ENCODE peak calls at places on chromosomes 12 and 14, in four cellular contexts. U is K562, N is A549, W is H1. A is an unnamed sample.

GRCh38 chr12:67748761-67749075 is 100.2 kb downstream of the DYRK2 start:
- DNase-seq in U (no peak), N (peak; percentile 33), W (no peak), A (no peak)

GRCh38 chr12:10701226-10701681 is 21.9 kb downstream of the YBX3 start:
- DNase-seq in U (no peak), N (no peak), W (no peak), A (no peak)

GRCh38 chr12:25827747-25828146 is 130.7 kb upstream of the RASSF8 start:
- DNase-seq in U (no peak), N (no peak), W (no peak), A (no peak)

GRCh38 chr14:96102071-96102856 is 63.1 kb downstream of the C14orf132 start:
- DNase-seq in U (no peak), N (no peak), W (no peak), A (no peak)

GRCh38 chr12:124680863-124681778 is 113.7 kb upstream of the NCOR2 start:
- DNase-seq in U (peak; percentile 76), N (peak; percentile 95), W (peak; percentile 49), A (peak; percentile 80)

GRCh38 chr14:60250318-60251035 is 1.5 kb downstream of the PPM1A start:
- DNase-seq in U (peak; percentile 40), N (peak; percentile 13), W (no peak), A (peak; percentile 49)

GRCh38 chr12:128789356-128789929 is 34.3 kb downstream of the SLC15A4 start:
- DNase-seq in U (no peak), N (no peak), W (no peak), A (no peak)

GRCh38 chr12:129049917-129050316 is 196.6 kb downstream of the GLT1D1 start:
- DNase-seq in U (peak; percentile 51), N (no peak), W (no peak), A (no peak)

GRCh38 chr12:2169964-2170363 is 117.2 kb downstream of the CACNA1C start:
- DNase-seq in U (no peak), N (no peak), W (no peak), A (no peak)

GRCh38 chr12:123979566-123979965 is 6.6 kb downstream of the ZNF664 start:
- DNase-seq in U (no peak), N (no peak), W (no peak), A (no peak)

GRCh38 chr12:57692500-57692899 is 1.4 kb upstream of the OS9 start:
- DNase-seq in U (no peak), N (no peak), W (no peak), A (no peak)

GRCh38 chr12:3130053-3130805 is 53.0 kb downstream of the TSPAN9 start:
- DNase-seq in U (no peak), N (no peak), W (no peak), A (no peak)

GRCh38 chr14:93702946-93703345 is 85.3 kb downstream of the PRIMA1 start:
- DNase-seq in U (no peak), N (no peak), W (no peak), A (no peak)

GRCh38 chr12:2212971-2213869 is 160.4 kb downstream of the CACNA1C start:
- DNase-seq in U (no peak), N (no peak), W (no peak), A (no peak)

GRCh38 chr14:95784137-95784536 is 70.2 kb upstream of the TCL1A start:
- DNase-seq in U (peak; percentile 12), N (no peak), W (no peak), A (peak; percentile 16)

GRCh38 chr12:6222009-6222702 is 22.0 kb downstream of the CD9 start:
- DNase-seq in U (no peak), N (no peak), W (no peak), A (peak; percentile 46)

GRCh38 chr14:33762462-33762861 is 188.4 kb downstream of the EGLN3 start:
- DNase-seq in U (no peak), N (no peak), W (no peak), A (no peak)

GRCh38 chr14:93175492-93175891 is 9.2 kb downstream of the MOAP1 start:
- DNase-seq in U (no peak), N (no peak), W (no peak), A (no peak)

GRCh38 chr12:42588981-42589464 is 523 bp downstream of the PRICKLE1 start:
- DNase-seq in U (peak; percentile 12), N (peak; percentile 31), W (no peak), A (no peak)

GRCh38 chr12:116125084-116125483 is 152.4 kb downstream of the MED13L start:
- DNase-seq in U (no peak), N (no peak), W (no peak), A (no peak)

GRCh38 chr14:93318927-93319326 is 13.9 kb downstream of the BTBD7 start:
- DNase-seq in U (peak; percentile 23), N (no peak), W (no peak), A (no peak)

GRCh38 chr14:90720832-90721231 is 95.4 kb downstream of the TTC7B start:
- DNase-seq in U (no peak), N (no peak), W (no peak), A (no peak)

GRCh38 chr12:94553130-94553519 is 93.5 kb upstream of the CEP83 start:
- DNase-seq in U (no peak), N (peak; percentile 70), W (no peak), A (no peak)

GRCh38 chr14:68795602-68796417 is 2.9 kb upstream of the ZFP36L1 start:
- DNase-seq in U (peak; percentile 85), N (peak; percentile 90), W (peak; percentile 87), A (peak; percentile 70)

GRCh38 chr12:56763753-56764657 is 881 bp downstream of the HSD17B6 start:
- DNase-seq in U (no peak), N (peak; percentile 54), W (no peak), A (no peak)

GRCh38 chr14:69043007-69043444 is 63.9 kb upstream of the ACTN1 start:
- DNase-seq in U (no peak), N (no peak), W (no peak), A (no peak)

GRCh38 chr14:94412671-94413638 is 24.6 kb upstream of the SERPINA1 start:
- DNase-seq in U (no peak), N (peak; percentile 11), W (no peak), A (peak; percentile 70)

GRCh38 chr12:117042171-117042809 is 56.9 kb downstream of the TESC start:
- DNase-seq in U (peak; percentile 98), N (peak; percentile 48), W (no peak), A (peak; percentile 45)

GRCh38 chr12:54397157-54397556 is 12.6 kb upstream of the ZNF385A start:
- DNase-seq in U (no peak), N (no peak), W (no peak), A (no peak)

GRCh38 chr14:100592972-100593371 is 5.8 kb upstream of the BEGAIN start:
- DNase-seq in U (no peak), N (no peak), W (no peak), A (no peak)

GRCh38 chr12:64691793-64692583 is 67.2 kb downstream of the GNS start:
- DNase-seq in U (no peak), N (no peak), W (no peak), A (no peak)

GRCh38 chr14:90109858-90110257 is 48.1 kb downstream of the KCNK13 start:
- DNase-seq in U (peak; percentile 1), N (peak; percentile 26), W (peak; percentile 13), A (peak; percentile 13)

DNA sequence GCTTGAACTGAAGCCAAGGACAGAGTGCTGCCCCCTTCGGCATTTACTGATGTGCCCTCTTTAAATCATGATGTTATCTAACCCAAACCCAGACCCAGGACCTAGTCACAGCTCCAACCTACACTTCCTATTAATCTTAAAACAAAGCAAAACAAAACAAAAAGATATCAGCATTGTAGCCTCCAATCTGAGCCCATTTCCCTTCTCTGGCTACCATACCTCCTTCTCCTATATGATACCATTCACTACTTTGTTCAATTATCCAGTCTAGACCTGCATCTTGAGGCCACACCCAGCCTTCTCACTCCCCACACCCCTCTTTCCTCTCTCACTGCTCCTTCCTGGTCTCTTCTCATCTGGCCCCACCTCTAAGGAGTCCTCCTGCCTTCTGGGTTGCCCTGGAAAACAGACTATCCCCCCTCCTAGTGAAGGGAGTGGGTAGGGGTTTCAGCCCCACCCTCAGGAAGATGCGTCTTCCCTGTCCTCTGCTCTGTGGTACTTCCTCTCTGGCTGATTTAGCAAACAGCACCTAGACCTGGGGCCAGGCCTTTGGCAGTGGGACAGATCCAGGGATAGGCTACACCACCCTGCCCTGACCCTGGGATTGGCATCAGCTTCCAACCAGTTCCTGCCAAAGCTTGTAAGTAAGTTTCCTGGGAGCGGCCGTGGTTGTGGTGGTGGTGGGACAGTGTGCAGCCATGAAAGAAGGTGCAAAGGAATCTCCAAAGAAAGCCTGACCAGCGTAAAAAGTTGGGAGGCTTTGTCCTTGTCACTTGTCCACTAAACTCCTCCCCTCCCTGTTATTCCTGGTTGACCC is 3.3 kb downstream of the LTB4R start:
- DNase-seq in U (no peak), N (no peak), W (no peak), A (no peak)
- TF ChIP-seq PHF8 in U (no peak), N (no peak), W (no peak), A (no peak)

DNA sequence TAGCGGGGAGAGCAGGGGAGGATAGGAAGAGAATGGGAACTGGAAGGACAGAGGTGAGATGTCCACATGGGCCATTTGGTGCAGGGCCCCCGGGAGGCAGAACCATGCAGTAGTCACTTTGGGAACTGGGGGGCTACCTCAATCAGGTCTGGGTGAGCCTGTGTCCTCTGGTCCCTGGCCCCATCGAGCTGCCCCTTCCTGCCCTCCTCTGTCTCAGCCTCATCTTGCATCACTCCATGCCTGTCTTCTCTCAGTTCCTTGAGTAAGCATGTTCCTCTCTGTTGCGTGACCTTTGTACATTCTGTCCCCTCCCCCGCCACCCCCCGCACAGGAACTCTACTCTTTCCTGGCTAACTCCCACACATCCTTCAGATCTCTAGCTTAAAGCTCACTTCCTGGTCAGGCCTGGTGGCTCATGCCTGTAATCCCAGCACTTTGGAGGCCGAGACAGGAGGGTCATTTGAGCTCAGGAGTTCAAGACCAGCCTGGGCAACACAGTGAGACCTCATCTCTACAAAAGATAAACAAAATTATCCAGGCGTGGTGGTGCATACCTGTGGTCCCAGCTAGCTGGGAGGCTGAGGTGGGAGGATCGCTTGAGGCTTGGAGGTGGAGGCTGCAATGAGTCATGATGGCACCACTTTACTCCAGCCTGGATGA is 23.2 kb downstream of the FOS start:
- DNase-seq in U (peak; percentile 76), N (peak; percentile 84), W (no peak), A (no peak)
- TF ChIP-seq PHF8 in U (no peak), N (no peak), W (no peak), A (no peak)

DNA sequence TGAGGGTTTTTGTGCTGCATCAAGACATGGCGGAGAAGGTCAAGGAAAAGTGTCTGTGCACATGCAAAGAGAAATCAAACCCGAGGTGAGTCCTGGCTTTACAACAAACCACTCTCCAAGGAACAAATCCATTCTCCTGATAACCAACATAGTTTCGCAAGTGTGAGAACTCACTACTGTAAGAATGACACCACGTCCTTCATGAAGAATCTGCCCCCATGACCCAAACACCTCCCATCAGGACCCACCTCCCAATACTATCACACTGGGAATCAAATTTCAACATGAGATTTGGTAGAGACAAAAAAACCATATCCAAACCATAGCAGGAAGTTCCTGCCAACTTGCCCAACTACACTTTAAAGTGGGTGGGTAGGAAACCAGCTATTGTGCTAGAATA is 2.4 kb upstream of the ERC1 start:
- DNase-seq in U (no peak), N (no peak), W (no peak), A (no peak)
- TF ChIP-seq PHF8 in U (no peak), N (no peak), W (no peak), A (no peak)

GRCh38 chr12:53244337-53244736 is 12.3 kb upstream of the RARG start:
- DNase-seq in U (peak; percentile 79), N (no peak), W (no peak), A (no peak)
- TF ChIP-seq PHF8 in U (no peak), N (no peak), W (no peak), A (no peak)

GRCh38 chr12:21852251-21852650 is 77.7 kb upstream of the KCNJ8 start:
- DNase-seq in U (no peak), N (peak; percentile 7), W (no peak), A (no peak)
- TF ChIP-seq PHF8 in U (no peak), N (no peak), W (no peak), A (no peak)

GRCh38 chr12:130649646-130650045 is 66.5 kb downstream of the RIMBP2 start:
- DNase-seq in U (no peak), N (no peak), W (no peak), A (no peak)
- TF ChIP-seq PHF8 in U (no peak), N (no peak), W (no peak), A (no peak)